ENCODE peak calls at places on chromosomes 13 and 19, in four cellular contexts. One of them, this sample, is unnamed.

GRCh38 chr19:40443930-40444180 is 280 bp downstream of the SERTAD3 start:
- DNase-seq in COLO829: peak
- DNase-seq in WTC11: no peak
- DNase-seq in NCI-H1417 treated with DMSO at 0.1 percent for 48 hours: no peak
- DNase-seq in this sample: no peak

GRCh38 chr13:94800423-94800822 is 88.1 kb upstream of the SOX21 start:
- DNase-seq in COLO829: no peak
- DNase-seq in WTC11: no peak
- DNase-seq in NCI-H1417 treated with DMSO at 0.1 percent for 48 hours: no peak
- DNase-seq in this sample: no peak

GRCh38 chr13:111668451-111668850 is 348.0 kb downstream of the TEX29 start:
- DNase-seq in COLO829: no peak
- DNase-seq in WTC11: no peak
- DNase-seq in NCI-H1417 treated with DMSO at 0.1 percent for 48 hours: no peak
- DNase-seq in this sample: no peak

GRCh38 chr13:78649997-78650724 is 8.8 kb downstream of the OBI1 start:
- DNase-seq in COLO829: no peak
- DNase-seq in WTC11: no peak
- DNase-seq in NCI-H1417 treated with DMSO at 0.1 percent for 48 hours: no peak
- DNase-seq in this sample: no peak

GRCh38 chr19:6125571-6125989 is 9.9 kb upstream of the ACSBG2 start:
- DNase-seq in COLO829: peak
- DNase-seq in WTC11: peak
- DNase-seq in NCI-H1417 treated with DMSO at 0.1 percent for 48 hours: peak
- DNase-seq in this sample: no peak

GRCh38 chr19:43780706-43781525 is at the start of gene KCNN4:
- DNase-seq in COLO829: no peak
- DNase-seq in WTC11: no peak
- DNase-seq in NCI-H1417 treated with DMSO at 0.1 percent for 48 hours: no peak
- DNase-seq in this sample: no peak

GRCh38 chr13:106033634-106034033 is 501.8 kb downstream of the EFNB2 start:
- DNase-seq in COLO829: no peak
- DNase-seq in WTC11: no peak
- DNase-seq in NCI-H1417 treated with DMSO at 0.1 percent for 48 hours: no peak
- DNase-seq in this sample: no peak

GRCh38 chr19:11381535-11382369 is 2.4 kb downstream of the EPOR start:
- DNase-seq in COLO829: peak
- DNase-seq in WTC11: peak
- DNase-seq in NCI-H1417 treated with DMSO at 0.1 percent for 48 hours: no peak
- DNase-seq in this sample: peak

GRCh38 chr19:5071579-5071978 is 102.7 kb downstream of the KDM4B start:
- DNase-seq in COLO829: no peak
- DNase-seq in WTC11: no peak
- DNase-seq in NCI-H1417 treated with DMSO at 0.1 percent for 48 hours: no peak
- DNase-seq in this sample: no peak

This sample was measured in progenitor cell of endocrine pancreas.